ENCODE peak calls at places on chromosomes 6 and 20, in eight cellular contexts. O is heart right ventricle, F is neuronal stem cell, X is tibial artery, B is ascending aorta, L is H1, S is iPS DF 6.9, Z is right lobe of liver. U is an unnamed sample.

GRCh38 chr20:39473533-39473932 is 511.4 kb downstream of the DHX35 start:
- DNase-seq in O (no peak), F (no peak), X (no peak), B (no peak), L (no peak), S (no peak), Z (no peak), U (no peak)

GRCh38 chr6:128759901-128760300 is 123.0 kb upstream of the LAMA2 start:
- DNase-seq in O (no peak), F (no peak), X (no peak), B (no peak), L (no peak), S (no peak), Z (no peak), U (no peak)

GRCh38 chr6:311679-312220 is 19.5 kb downstream of the DUSP22 start:
- DNase-seq in O (peak; percentile 52), F (no peak), X (no peak), B (no peak), L (no peak), S (no peak), Z (no peak), U (no peak)

GRCh38 chr6:157541618-157542404 is 160.8 kb downstream of the ZDHHC14 start:
- DNase-seq in O (no peak), F (no peak), X (peak; percentile 11), B (no peak), L (no peak), S (no peak), Z (no peak), U (no peak)

GRCh38 chr6:137258170-137258569 is 39.0 kb upstream of the IFNGR1 start:
- DNase-seq in O (no peak), F (no peak), X (no peak), B (no peak), L (no peak), S (no peak), Z (no peak), U (no peak)

GRCh38 chr6:158785036-158785435 is 34.1 kb downstream of the EZR start:
- DNase-seq in O (no peak), F (no peak), X (no peak), B (peak; percentile 55), L (no peak), S (no peak), Z (no peak), U (no peak)

GRCh38 chr6:34276881-34277762 is 28.3 kb upstream of the SMIM29 start:
- DNase-seq in O (no peak), F (no peak), X (no peak), B (peak; percentile 19), L (no peak), S (no peak), Z (no peak), U (peak; percentile 43)

GRCh38 chr6:77072694-77073409 is 390.4 kb downstream of the HTR1B start:
- DNase-seq in O (no peak), F (no peak), X (no peak), B (no peak), L (no peak), S (no peak), Z (peak; percentile 46), U (no peak)

GRCh38 chr6:429515-430121 is 38.1 kb downstream of the IRF4 start:
- DNase-seq in O (no peak), F (no peak), X (no peak), B (no peak), L (no peak), S (no peak), Z (no peak), U (no peak)

GRCh38 chr6:42314571-42314950 is 96.9 kb upstream of the MRPS10 start:
- DNase-seq in O (no peak), F (no peak), X (no peak), B (no peak), L (no peak), S (no peak), Z (no peak), U (no peak)

GRCh38 chr6:43934183-43934802 is 164.3 kb downstream of the VEGFA start:
- DNase-seq in O (no peak), F (no peak), X (peak; percentile 34), B (no peak), L (no peak), S (no peak), Z (peak; percentile 20), U (no peak)

GRCh38 chr6:143607168-143607567 is 70.6 kb upstream of the PHACTR2 start:
- DNase-seq in O (no peak), F (no peak), X (no peak), B (no peak), L (no peak), S (no peak), Z (no peak), U (no peak)

GRCh38 chr20:62936996-62937352 is 973 bp upstream of the GID8 start:
- DNase-seq in O (no peak), F (no peak), X (no peak), B (no peak), L (no peak), S (no peak), Z (no peak), U (no peak)

GRCh38 chr6:29679962-29680361 is 990 bp downstream of the ZFP57 start:
- DNase-seq in O (no peak), F (no peak), X (no peak), B (no peak), L (no peak), S (no peak), Z (no peak), U (no peak)

GRCh38 chr6:89270951-89271721 is 44.0 kb downstream of the GABRR2 start:
- DNase-seq in O (no peak), F (no peak), X (no peak), B (no peak), L (peak; percentile 37), S (no peak), Z (no peak), U (no peak)

GRCh38 chr6:163620101-163620500 is 205.6 kb downstream of the QKI start:
- DNase-seq in O (no peak), F (no peak), X (peak; percentile 20), B (no peak), L (no peak), S (no peak), Z (no peak), U (no peak)

GRCh38 chr6:11208267-11208666 is 24.2 kb downstream of the NEDD9 start:
- DNase-seq in O (no peak), F (no peak), X (no peak), B (no peak), L (no peak), S (no peak), Z (no peak), U (no peak)

GRCh38 chr6:161116554-161117328 is 125.2 kb downstream of the MAP3K4 start:
- DNase-seq in O (no peak), F (no peak), X (no peak), B (no peak), L (no peak), S (no peak), Z (no peak), U (no peak)

GRCh38 chr6:161117329-161117707 is 125.7 kb downstream of the MAP3K4 start:
- DNase-seq in O (no peak), F (no peak), X (no peak), B (no peak), L (no peak), S (no peak), Z (no peak), U (no peak)

GRCh38 chr6:161117942-161118341 is 126.4 kb downstream of the MAP3K4 start:
- DNase-seq in O (no peak), F (no peak), X (no peak), B (no peak), L (no peak), S (no peak), Z (no peak), U (no peak)

GRCh38 chr6:161111256-161111655 is 119.7 kb downstream of the MAP3K4 start:
- DNase-seq in O (no peak), F (no peak), X (no peak), B (no peak), L (no peak), S (no peak), Z (no peak), U (no peak)

DNA sequence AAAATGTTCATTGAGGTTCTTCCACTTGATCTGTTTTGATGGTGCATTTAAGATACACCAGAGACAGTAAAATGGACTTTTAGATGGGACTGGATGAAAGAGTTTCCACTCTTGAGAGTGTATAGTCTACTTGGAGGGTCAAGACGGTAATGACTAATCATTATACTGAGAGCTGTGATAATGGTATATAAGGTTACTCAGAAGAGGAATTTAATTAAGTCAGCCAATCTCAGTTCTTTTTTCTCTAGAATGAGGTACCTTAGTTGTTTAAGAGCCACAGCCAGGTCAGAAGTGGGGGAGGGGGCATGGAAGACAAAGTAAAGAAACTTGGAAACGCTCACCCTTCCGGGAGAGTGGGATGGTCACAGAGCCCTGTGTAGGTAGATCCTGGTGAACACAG is 123.9 kb downstream of the MAP3K4 start:
- DNase-seq in O (no peak), F (no peak), X (no peak), B (no peak), L (no peak), S (no peak), Z (no peak), U (no peak)
- H3K36me3 ChIP-seq in O (peaks cover 5% of the 10 kb centered on the region), F (peaks cover 100% of the 10 kb centered on the region), X (peaks cover 97% of the 10 kb centered on the region), B (peaks cover 62% of the 10 kb centered on the region), L (peaks cover 26% of the 10 kb centered on the region), S (peaks cover 19% of the 10 kb centered on the region), Z (peaks cover 13% of the 10 kb centered on the region), U (peaks cover 96% of the 10 kb centered on the region)

DNA sequence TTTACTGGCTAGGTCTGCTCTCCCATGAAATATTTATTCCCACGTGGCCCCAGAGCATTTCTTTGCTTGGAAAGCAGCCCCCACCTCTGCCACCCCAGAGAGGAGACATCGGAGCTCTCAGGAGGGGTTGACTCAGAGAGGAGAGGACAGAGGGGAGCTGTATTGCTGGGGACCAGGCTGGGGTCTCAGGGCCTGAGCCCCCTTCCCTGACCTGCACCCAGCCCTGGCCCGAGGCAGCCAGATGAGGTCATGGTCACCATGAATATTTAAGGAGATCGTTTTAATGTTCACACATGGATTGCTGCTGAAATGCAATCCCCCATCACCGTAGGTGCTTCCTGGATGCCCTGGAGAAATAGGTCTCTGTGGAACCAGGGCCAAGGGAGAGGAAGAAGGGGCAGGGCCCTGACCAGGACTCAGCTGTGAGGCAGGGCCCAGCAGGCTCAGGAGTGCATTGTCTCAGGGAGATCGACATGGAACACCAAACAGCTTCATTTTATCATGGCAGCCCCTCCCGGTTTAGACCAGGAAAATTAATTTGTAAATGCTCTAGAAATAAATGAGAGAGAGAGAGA is 117.4 kb downstream of the DLL1 start:
- DNase-seq in O (no peak), F (no peak), X (peak; percentile 43), B (peak; percentile 47), L (peak; percentile 8), S (no peak), Z (no peak), U (peak; percentile 44)
- H3K27ac ChIP-seq in O (no peak overlapping the region), F (no peak overlapping the region), X (no peak overlapping the region), B (no peak overlapping the region), L (no peak overlapping the region), S (no peak overlapping the region), Z (no peak overlapping the region), U (no peak overlapping the region)

GRCh38 chr6:132399376-132400074 is 1.8 kb downstream of the MOXD1 start:
- DNase-seq in O (no peak), F (no peak), X (no peak), B (no peak), L (no peak), S (no peak), Z (no peak), U (no peak)
- H3K36me3 ChIP-seq in O (no peaks in the 10 kb centered on the region), F (no peaks in the 10 kb centered on the region), X (no peaks in the 10 kb centered on the region), B (no peaks in the 10 kb centered on the region), L (no peaks in the 10 kb centered on the region), S (no peaks in the 10 kb centered on the region), Z (no peaks in the 10 kb centered on the region), U (no peaks in the 10 kb centered on the region)

DNA sequence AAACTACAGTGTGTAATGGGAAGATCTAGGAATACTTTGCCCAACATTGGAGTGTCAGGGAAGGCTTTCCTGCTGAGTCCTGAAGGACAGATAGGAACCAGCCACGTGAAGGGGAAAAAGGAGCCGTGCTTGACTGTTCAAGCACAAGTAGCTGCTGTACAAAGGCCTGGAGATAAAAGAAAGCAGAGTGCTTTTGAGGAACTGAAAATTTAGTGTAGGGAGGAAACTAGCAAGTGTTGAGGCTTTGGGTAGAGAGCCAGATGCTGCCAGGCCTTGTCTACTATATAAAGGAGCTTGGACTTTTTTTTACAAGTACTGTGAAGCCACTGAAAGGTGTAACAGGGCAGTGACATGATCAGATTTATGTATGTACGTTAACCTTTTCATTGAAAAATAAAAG is 39.0 kb downstream of the DSE start:
- DNase-seq in O (no peak), F (no peak), X (no peak), B (no peak), L (no peak), S (no peak), Z (no peak), U (no peak)
- H3K27ac ChIP-seq in O (peak overlapping the region; percentile 33), F (no peak overlapping the region), X (no peak overlapping the region), B (no peak overlapping the region), L (peak overlapping the region; percentile 34), S (no peak overlapping the region), Z (no peak overlapping the region), U (peak overlapping the region; percentile 86)

U was measured in psoas muscle.